ENCODE peak calls at places on chromosomes 6 and 20, in six cellular contexts. O, P, N, G, J and I are unnamed samples.

GRCh38 chr6:126764696-126765095 is 353.8 kb upstream of the RSPO3 start:
- DNase-seq in O (no peak), P (no peak), N (no peak), G (no peak), J (no peak), I (no peak)

GRCh38 chr20:53547664-53548239 is 45.9 kb downstream of the ZNF217 start:
- DNase-seq in O (peak; percentile 87), P (no peak), N (peak; percentile 76), G (peak; percentile 74), J (peak; percentile 40), I (no peak)

GRCh38 chr6:32867022-32867477 is 13.1 kb downstream of the PSMB9 start:
- DNase-seq in O (no peak), P (no peak), N (no peak), G (no peak), J (no peak), I (no peak)

GRCh38 chr20:41011551-41012067 is 17.0 kb upstream of the TOP1 start:
- DNase-seq in O (no peak), P (no peak), N (no peak), G (no peak), J (peak; percentile 67), I (no peak)

GRCh38 chr20:53539516-53539915 is 54.1 kb downstream of the ZNF217 start:
- DNase-seq in O (no peak), P (no peak), N (no peak), G (no peak), J (no peak), I (no peak)

GRCh38 chr6:20542927-20543602 is 8.8 kb downstream of the CDKAL1 start:
- DNase-seq in O (no peak), P (no peak), N (peak; percentile 84), G (peak; percentile 88), J (no peak), I (no peak)

GRCh38 chr6:43376551-43376981 is 7.1 kb upstream of the ZNF318 start:
- DNase-seq in O (no peak), P (no peak), N (peak; percentile 59), G (no peak), J (no peak), I (no peak)

GRCh38 chr20:54623923-54624569 is 148.7 kb downstream of the DOK5 start:
- DNase-seq in O (no peak), P (no peak), N (no peak), G (no peak), J (no peak), I (no peak)

GRCh38 chr20:48149887-48150286 is 364.6 kb upstream of the SULF2 start:
- DNase-seq in O (no peak), P (no peak), N (no peak), G (no peak), J (no peak), I (no peak)

GRCh38 chr6:33297406-33297955 is 1.3 kb downstream of the RGL2 start:
- DNase-seq in O (no peak), P (peak; percentile 73), N (no peak), G (no peak), J (peak; percentile 75), I (no peak)

GRCh38 chr6:26230336-26230735 is 134.7 kb upstream of the BTN3A2 start:
- DNase-seq in O (peak; percentile 87), P (no peak), N (no peak), G (no peak), J (no peak), I (no peak)

GRCh38 chr6:43807228-43808061 is 37.4 kb downstream of the VEGFA start:
- DNase-seq in O (no peak), P (no peak), N (peak; percentile 71), G (no peak), J (peak; percentile 48), I (no peak)

GRCh38 chr6:39084506-39084905 is 30.5 kb downstream of the SAYSD1 start:
- DNase-seq in O (peak; percentile 10), P (no peak), N (no peak), G (no peak), J (no peak), I (no peak)

GRCh38 chr6:166928644-166929515 is 27.5 kb downstream of the RNASET2 start:
- DNase-seq in O (no peak), P (no peak), N (no peak), G (no peak), J (no peak), I (no peak)

GRCh38 chr6:151506761-151507160 is 12.9 kb downstream of the CCDC170 start:
- DNase-seq in O (no peak), P (no peak), N (no peak), G (no peak), J (no peak), I (no peak)

GRCh38 chr6:108091288-108091687 is 16.7 kb upstream of the OSTM1 start:
- DNase-seq in O (no peak), P (no peak), N (no peak), G (no peak), J (no peak), I (no peak)

GRCh38 chr20:10185741-10186558 is 32.7 kb upstream of the SNAP25 start:
- DNase-seq in O (no peak), P (no peak), N (no peak), G (peak; percentile 39), J (no peak), I (no peak)

GRCh38 chr20:49529470-49529869 is 38.5 kb downstream of the PTGIS start:
- DNase-seq in O (no peak), P (no peak), N (no peak), G (no peak), J (no peak), I (no peak)

GRCh38 chr6:155880905-155881304 is 425.3 kb upstream of the NOX3 start:
- DNase-seq in O (no peak), P (no peak), N (peak; percentile 47), G (peak; percentile 30), J (no peak), I (no peak)

DNA sequence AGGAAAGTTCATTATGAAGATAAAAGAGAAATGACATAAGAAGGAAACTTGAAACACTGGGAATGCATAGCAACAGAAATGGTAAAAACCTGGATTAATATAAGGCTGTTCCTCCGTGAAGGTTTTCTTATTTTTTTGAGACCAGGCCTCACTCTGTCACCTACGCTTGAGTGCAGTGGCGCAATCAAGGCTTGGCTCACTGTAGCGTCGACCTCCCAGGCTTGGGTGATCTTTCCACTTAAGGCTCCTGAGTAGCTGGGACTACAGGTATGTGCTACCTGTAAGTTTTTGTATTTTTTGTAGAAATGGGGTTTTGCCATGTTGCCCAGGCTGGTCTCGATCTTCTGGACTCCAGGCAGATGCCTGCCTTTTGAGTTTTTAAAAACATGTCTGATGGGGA is 51.7 kb downstream of the PANK2 start:
- DNase-seq in O (no peak), P (no peak), N (no peak), G (no peak), J (no peak), I (no peak)
- TF ChIP-seq CTCF in O (no peak), P (no peak), N (no peak), G (no peak), J (no peak), I (no peak)

DNA sequence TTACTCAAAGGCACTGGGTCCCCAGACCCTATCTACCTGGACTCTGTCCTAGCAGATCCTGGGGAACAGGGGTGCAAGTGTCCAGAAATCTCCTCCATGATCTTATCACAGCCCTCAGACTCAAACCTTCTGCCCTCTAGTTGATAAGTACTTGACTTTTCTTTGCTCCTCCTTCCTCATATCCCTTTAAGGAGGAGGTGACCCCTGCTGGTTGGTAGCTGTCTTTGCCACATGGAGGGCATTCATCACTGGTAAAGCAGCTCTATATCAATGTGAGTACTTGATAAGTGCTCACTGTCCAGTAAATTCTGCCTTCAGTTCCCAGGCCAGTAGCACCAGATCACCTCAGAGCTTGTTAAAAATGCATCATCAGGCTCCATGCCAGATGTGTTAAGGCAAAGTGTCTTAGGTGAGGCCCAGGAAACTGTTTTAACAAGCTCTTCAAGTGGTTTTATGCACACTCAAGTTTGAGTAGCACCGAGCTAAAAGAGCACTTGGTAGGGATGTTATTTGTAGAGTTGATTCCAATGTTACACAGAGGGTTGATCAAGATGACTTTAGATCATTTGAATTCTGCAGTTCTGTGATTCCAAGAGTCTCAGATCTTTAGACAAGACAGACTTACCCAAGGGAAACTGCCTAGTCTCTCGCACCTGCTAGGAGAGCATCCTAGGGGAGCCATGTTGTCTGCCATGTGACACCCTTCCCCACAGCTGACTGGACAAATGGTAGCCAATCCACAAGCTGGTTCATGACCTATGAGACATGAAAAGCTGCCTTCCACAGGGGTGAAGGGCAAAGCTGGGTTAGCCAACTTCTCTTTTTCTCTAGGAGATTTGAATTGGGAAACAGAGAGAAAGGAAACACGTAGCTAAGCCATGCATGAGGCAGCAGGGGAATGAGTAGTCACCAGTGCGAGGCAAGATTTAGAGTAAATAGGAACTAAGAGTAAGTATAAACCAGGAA is 18.6 kb downstream of the TREML2 start:
- DNase-seq in O (peak; percentile 71), P (no peak), N (peak; percentile 55), G (peak; percentile 54), J (peak; percentile 65), I (no peak)
- TF ChIP-seq CTCF in O (peak; percentile 74), P (peak; percentile 36), N (peak; percentile 58), G (peak; percentile 60), J (peak; percentile 38), I (peak; percentile 14)

DNA sequence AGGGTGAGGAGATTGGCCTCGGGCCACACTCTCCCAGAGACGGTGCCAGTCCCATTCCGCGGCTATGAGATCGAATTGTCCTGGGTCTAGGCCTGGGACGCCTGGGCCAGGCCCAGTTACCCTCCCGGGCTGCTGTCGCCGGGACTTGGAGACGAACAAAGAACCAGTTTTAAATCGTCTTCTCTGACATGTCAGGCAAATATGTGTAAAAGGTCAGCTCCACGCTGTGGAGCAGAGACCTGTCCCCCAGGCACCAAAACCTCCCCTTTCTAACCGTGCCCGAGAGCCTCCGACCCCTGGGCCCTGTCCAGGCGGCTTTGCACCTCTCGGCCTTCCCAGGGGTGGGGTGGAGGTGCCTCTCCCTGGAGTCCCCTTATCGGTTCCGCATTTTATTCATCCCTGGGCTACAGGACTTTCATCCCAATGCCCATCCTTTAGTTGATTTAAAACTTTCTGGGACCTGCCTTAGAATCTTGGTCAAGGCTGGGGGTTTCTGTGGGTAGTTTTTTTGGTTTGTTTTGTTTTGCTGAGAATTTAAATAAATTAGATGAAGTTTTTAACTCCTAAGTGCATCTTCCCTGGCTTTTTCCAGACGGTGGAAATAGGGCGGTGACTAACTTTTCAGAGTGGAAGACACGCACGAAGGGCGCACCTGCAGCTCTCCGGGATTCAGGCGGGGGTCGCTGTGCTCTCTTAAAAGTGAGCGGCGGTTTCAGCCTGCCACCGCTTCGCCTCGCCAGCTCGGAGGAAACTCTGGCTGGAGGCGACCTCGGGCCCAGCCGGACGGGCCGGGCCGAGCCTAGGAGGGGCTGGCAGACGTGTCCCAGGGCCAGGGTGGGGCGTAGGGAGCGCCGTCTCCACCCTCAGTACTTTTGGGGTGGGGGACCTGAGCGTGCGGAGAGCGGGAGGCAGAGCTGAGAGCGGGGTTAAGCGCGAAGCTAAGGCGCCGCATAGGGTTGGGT is 6.0 kb upstream of the TFAP2A start:
- DNase-seq in O (no peak), P (no peak), N (no peak), G (no peak), J (no peak), I (no peak)
- TF ChIP-seq CTCF in O (no peak), P (no peak), N (no peak), G (no peak), J (no peak), I (peak; percentile 57)

DNA sequence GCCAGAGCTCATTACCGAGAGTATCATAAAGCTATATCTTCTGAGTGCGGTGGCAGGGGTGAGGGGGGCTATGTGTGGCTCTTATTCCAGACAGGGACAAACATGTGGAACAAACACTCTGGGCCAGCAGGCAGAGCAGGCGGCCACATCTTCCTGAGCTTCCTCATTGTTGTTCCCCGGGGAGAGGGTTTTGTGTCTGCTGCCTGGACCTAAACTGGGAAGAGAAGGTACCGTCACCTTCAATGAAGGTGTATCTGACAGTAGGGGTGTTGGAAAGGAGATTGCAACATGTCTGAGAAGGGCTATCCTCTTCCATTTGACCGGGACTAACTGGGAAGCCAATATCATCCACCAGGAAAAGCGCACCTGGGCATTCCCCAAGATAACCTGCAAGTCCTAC is 1.6 kb upstream of the TFAP2D start:
- DNase-seq in O (no peak), P (no peak), N (no peak), G (no peak), J (no peak), I (no peak)
- TF ChIP-seq CTCF in O (no peak), P (no peak), N (no peak), G (no peak), J (no peak), I (no peak)

GRCh38 chr6:106474476-106474875 is 114.0 kb downstream of the CRYBG1 start:
- DNase-seq in O (no peak), P (no peak), N (no peak), G (peak; percentile 62), J (no peak), I (no peak)
- TF ChIP-seq CTCF in O (no peak), P (no peak), N (no peak), G (no peak), J (no peak), I (no peak)